ENCODE peak calls at places on chromosomes 7 and 10, in nine cellular contexts. P is foreskin fibroblast, C is astrocyte, B is hepatocyte, Y is psoas muscle, M is mucosa of descending colon, G is HCT116, L is spleen, U is Peyer's patch. Z is an unnamed sample.

GRCh38 chr10:28266449-28267224 is 36.2 kb downstream of the MPP7 start:
- DNase-seq in P (no peak), C (no peak), B (no peak), Y (no peak), M (no peak), G (no peak), L (no peak), U (no peak), Z (no peak)

GRCh38 chr7:77569514-77570232 is 32.6 kb downstream of the PTPN12 start:
- DNase-seq in P (peak), C (peak), B (no peak), Y (no peak), M (no peak), G (no peak), L (no peak), U (no peak), Z (no peak)

GRCh38 chr7:47763063-47763974 is 181.4 kb upstream of the TNS3 start:
- DNase-seq in P (peak), C (peak), B (peak), Y (no peak), M (no peak), G (no peak), L (no peak), U (peak), Z (no peak)

GRCh38 chr10:48671914-48672595 is 12.6 kb upstream of the WDFY4 start:
- DNase-seq in P (no peak), C (no peak), B (no peak), Y (no peak), M (no peak), G (no peak), L (peak), U (peak), Z (no peak)

GRCh38 chr10:18594574-18595156 is 56.7 kb downstream of the NSUN6 start:
- DNase-seq in P (peak), C (no peak), B (no peak), Y (no peak), M (peak), G (no peak), L (no peak), U (no peak), Z (no peak)

GRCh38 chr10:89670926-89671325 is 25.9 kb upstream of the PANK1 start:
- DNase-seq in P (no peak), C (peak), B (no peak), Y (no peak), M (no peak), G (no peak), L (no peak), U (no peak), Z (no peak)

GRCh38 chr7:120864146-120864920 is 6.4 kb upstream of the TSPAN12 start:
- DNase-seq in P (no peak), C (no peak), B (no peak), Y (no peak), M (no peak), G (no peak), L (no peak), U (no peak), Z (peak)

GRCh38 chr10:10389182-10389581 is 628.5 kb upstream of the CELF2 start:
- DNase-seq in P (no peak), C (no peak), B (no peak), Y (no peak), M (no peak), G (no peak), L (no peak), U (no peak), Z (no peak)

GRCh38 chr7:150788474-150789269 is 11.5 kb downstream of the TMEM176B start:
- DNase-seq in P (no peak), C (no peak), B (no peak), Y (peak), M (no peak), G (no peak), L (no peak), U (peak), Z (no peak)

GRCh38 chr7:136870799-136871487 is 2.5 kb downstream of the CHRM2 start:
- DNase-seq in P (peak), C (peak), B (peak), Y (peak), M (no peak), G (no peak), L (peak), U (no peak), Z (no peak)

GRCh38 chr10:78222096-78222790 is 188.6 kb downstream of the RPS24 start:
- DNase-seq in P (no peak), C (no peak), B (no peak), Y (no peak), M (no peak), G (no peak), L (peak), U (no peak), Z (no peak)

GRCh38 chr7:112448891-112449290 is 1.4 kb upstream of the IFRD1 start:
- DNase-seq in P (peak), C (no peak), B (no peak), Y (no peak), M (no peak), G (no peak), L (no peak), U (no peak), Z (no peak)

GRCh38 chr10:77146937-77147336 is 490.7 kb downstream of the KCNMA1 start:
- DNase-seq in P (peak), C (no peak), B (no peak), Y (no peak), M (no peak), G (no peak), L (no peak), U (no peak), Z (no peak)

GRCh38 chr7:91913612-91914011 is 27.1 kb upstream of the AKAP9 start:
- DNase-seq in P (peak), C (peak), B (no peak), Y (no peak), M (no peak), G (no peak), L (no peak), U (no peak), Z (no peak)

GRCh38 chr7:30845426-30846135 is 66.1 kb upstream of the AQP1 start:
- DNase-seq in P (peak), C (peak), B (peak), Y (peak), M (no peak), G (no peak), L (peak), U (no peak), Z (no peak)

GRCh38 chr7:20330797-20331230 is at the start of gene ITGB8:
- DNase-seq in P (peak), C (peak), B (no peak), Y (peak), M (peak), G (no peak), L (peak), U (peak), Z (no peak)

GRCh38 chr7:134357486-134357885 is 40.8 kb upstream of the SLC35B4 start:
- DNase-seq in P (no peak), C (no peak), B (no peak), Y (no peak), M (no peak), G (no peak), L (no peak), U (no peak), Z (no peak)
- TF ChIP-seq CTCF in P (peak), C (no peak), B (no peak), Y (no peak), M (no peak), G (peak), L (no peak), U (no peak), Z (no peak)

DNA sequence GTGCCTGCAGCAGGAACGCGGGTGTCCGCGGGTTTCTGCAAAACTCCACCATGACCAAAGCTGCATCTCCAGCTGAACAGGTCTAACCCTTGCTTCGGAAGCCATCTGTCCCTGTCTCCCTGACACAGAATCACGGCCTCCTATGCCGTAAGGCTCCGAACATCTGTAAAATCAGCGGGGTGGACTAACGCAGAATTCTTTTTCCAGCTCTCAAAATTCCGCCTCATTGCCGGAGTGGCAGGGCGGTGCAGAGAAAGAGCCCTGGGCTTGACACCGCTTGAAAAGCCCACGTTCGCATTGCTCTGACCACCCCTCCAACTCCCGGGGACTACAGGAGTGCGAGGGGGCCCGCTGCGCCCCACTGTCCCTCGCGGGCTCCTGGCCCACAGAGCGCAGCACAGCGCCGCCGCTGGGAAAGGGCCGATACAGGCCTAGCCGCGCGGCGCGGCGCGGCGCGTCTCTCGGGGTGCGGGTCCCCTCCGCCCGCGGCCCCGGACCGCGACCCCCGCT is 409 bp downstream of the DNMBP start:
- DNase-seq in P (peak), C (no peak), B (peak), Y (no peak), M (no peak), G (no peak), L (peak), U (peak), Z (peak)
- TF ChIP-seq CTCF in P (peak), C (peak), B (peak), Y (no peak), M (no peak), G (peak), L (no peak), U (peak), Z (peak)

DNA sequence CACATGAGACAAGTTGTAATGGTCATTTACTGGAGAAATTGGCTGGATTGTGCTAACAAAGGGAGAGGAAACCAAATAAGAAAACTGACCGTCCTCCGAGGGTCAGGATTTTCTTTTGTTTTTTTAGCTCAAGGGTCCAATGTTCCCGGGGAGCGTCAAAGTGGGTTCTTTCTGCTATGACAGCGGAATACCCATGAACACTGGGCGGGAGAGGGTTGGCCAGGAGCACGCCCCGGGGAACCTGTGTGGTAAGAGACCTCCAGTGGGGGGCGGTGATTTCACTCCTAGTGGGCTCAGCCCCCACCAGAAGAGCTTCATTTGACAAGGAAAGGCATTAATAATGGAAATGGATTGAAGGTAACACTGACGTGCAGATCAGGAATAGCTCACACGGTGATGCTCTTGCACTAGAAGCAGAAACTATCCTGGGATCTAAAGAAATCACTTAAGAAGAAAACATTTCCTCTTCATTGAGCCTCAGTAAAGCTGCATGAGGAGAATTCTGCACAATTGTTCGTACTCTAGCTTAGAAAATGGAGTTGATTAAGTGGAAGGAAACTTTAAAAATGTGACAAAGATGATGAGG is 627.0 kb downstream of the SUGCT start:
- DNase-seq in P (peak), C (no peak), B (no peak), Y (no peak), M (no peak), G (no peak), L (no peak), U (no peak), Z (no peak)
- TF ChIP-seq CTCF in P (peak), C (no peak), B (peak), Y (no peak), M (no peak), G (no peak), L (no peak), U (no peak), Z (no peak)

GRCh38 chr7:25031007-25031406 is 51.0 kb upstream of the OSBPL3 start:
- DNase-seq in P (no peak), C (no peak), B (no peak), Y (no peak), M (no peak), G (no peak), L (no peak), U (peak), Z (no peak)

GRCh38 chr7:25032774-25033743 is 53.1 kb upstream of the OSBPL3 start:
- DNase-seq in P (peak), C (peak), B (no peak), Y (no peak), M (no peak), G (no peak), L (no peak), U (no peak), Z (no peak)

GRCh38 chr7:25029075-25029474 is 49.1 kb upstream of the OSBPL3 start:
- DNase-seq in P (no peak), C (no peak), B (no peak), Y (no peak), M (no peak), G (no peak), L (peak), U (no peak), Z (no peak)

GRCh38 chr7:25034136-25034535 is 54.2 kb upstream of the OSBPL3 start:
- DNase-seq in P (no peak), C (no peak), B (no peak), Y (no peak), M (no peak), G (no peak), L (no peak), U (no peak), Z (no peak)

DNA sequence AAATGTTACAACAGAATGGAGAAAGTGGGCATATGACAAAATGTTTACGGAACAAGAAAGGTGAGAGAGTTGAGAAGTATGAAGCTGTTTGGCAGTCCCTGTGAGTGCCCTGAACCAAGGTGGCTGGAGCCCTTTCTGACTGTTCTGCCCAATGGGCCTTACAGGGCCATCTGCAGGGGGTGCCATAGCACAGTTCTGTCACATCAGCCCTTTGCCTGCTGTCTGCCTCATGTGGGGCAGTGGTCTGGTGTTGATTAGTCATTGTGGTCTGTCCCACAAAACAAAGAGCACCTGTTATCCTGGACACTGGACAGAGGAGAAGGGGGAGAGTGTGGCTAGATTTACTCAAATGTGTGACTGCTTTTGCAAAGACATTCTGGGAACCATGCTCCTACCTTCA is 51.5 kb upstream of the OSBPL3 start:
- DNase-seq in P (no peak), C (no peak), B (no peak), Y (no peak), M (no peak), G (no peak), L (no peak), U (no peak), Z (no peak)
- TF ChIP-seq CTCF in P (no peak), C (no peak), B (no peak), Y (no peak), M (no peak), G (no peak), L (no peak), U (no peak), Z (no peak)

DNA sequence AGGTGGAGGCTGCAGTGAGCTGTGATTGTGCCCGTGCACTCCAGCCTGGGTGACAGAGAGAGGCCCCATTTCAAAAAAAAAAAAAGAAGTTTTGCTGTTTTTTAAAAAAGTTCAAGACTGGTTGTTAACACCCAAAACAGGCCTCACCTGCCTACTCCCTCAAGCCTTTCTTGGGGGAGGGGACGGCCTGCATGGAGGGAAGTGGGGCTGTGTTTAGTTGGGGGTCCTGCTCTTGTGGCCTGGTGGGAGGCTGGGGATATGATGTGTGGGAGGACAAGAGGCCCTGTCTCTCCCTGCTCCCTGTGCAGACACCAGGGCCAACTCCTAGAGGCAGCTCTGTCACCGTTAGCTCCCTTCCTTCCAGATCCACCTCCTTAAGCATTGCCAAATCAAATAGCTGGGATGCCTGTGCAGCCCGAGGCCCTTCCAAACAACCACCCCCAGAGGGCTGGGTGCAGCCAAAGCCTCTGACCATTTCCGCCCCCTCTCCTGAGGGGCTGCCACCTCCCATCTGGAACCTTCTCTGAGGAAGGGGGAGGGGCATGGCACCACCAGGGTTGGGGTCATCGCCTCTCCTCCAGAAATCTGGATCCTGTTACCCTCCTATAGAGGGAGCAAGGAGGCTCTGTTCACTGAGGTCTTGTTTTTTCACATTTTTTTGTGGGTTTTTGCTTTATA is 32.9 kb upstream of the ANKRD2 start:
- DNase-seq in P (peak), C (peak), B (peak), Y (peak), M (no peak), G (no peak), L (peak), U (no peak), Z (no peak)
- TF ChIP-seq CTCF in P (peak), C (peak), B (no peak), Y (no peak), M (no peak), G (peak), L (no peak), U (no peak), Z (no peak)

GRCh38 chr10:53209941-53210611 is 437.5 kb upstream of the MBL2 start:
- DNase-seq in P (no peak), C (peak), B (peak), Y (no peak), M (no peak), G (no peak), L (no peak), U (no peak), Z (no peak)
- TF ChIP-seq CTCF in P (no peak), C (peak), B (peak), Y (peak), M (peak), G (no peak), L (no peak), U (no peak), Z (peak)

GRCh38 chr7:148291799-148292198 is 298.8 kb upstream of the C7orf33 start:
- DNase-seq in P (no peak), C (no peak), B (no peak), Y (no peak), M (no peak), G (no peak), L (no peak), U (no peak), Z (no peak)
- TF ChIP-seq CTCF in P (no peak), C (no peak), B (no peak), Y (no peak), M (no peak), G (no peak), L (no peak), U (no peak), Z (no peak)

GRCh38 chr10:70650751-70651150 is 21.6 kb upstream of the ADAMTS14 start:
- DNase-seq in P (no peak), C (no peak), B (no peak), Y (no peak), M (no peak), G (no peak), L (no peak), U (no peak), Z (no peak)

GRCh38 chr10:70650104-70650503 is 22.2 kb upstream of the ADAMTS14 start:
- DNase-seq in P (no peak), C (no peak), B (no peak), Y (no peak), M (no peak), G (no peak), L (no peak), U (no peak), Z (no peak)

GRCh38 chr10:70655316-70655715 is 17.0 kb upstream of the ADAMTS14 start:
- DNase-seq in P (no peak), C (no peak), B (no peak), Y (no peak), M (no peak), G (no peak), L (no peak), U (peak), Z (no peak)

GRCh38 chr10:70651661-70652060 is 20.6 kb upstream of the ADAMTS14 start:
- DNase-seq in P (no peak), C (no peak), B (no peak), Y (no peak), M (no peak), G (no peak), L (no peak), U (no peak), Z (no peak)

GRCh38 chr10:70652761-70653657 is 19.3 kb upstream of the ADAMTS14 start:
- DNase-seq in P (peak), C (peak), B (peak), Y (peak), M (no peak), G (no peak), L (no peak), U (no peak), Z (no peak)
- TF ChIP-seq CTCF in P (peak), C (no peak), B (no peak), Y (no peak), M (no peak), G (no peak), L (no peak), U (no peak), Z (no peak)